ENCODE peak calls at places on chromosomes 7 and 10, in eight cellular contexts. One of them, this sample, is unnamed.

GRCh38 chr7:7554021-7554432 is 12.7 kb upstream of the MIOS start:
- DNase-seq in Kasumi-1: no peak
- DNase-seq in SJSA1: no peak
- DNase-seq in AG09309: peak; percentile 96
- DNase-seq in endodermal cell: no peak
- DNase-seq in EH: peak; percentile 96
- DNase-seq in heart right ventricle: no peak
- DNase-seq in NCI-H1694 treated with DMSO at 0.1 percent for 48 hours: peak; percentile 30
- DNase-seq in this sample: peak; percentile 66

GRCh38 chr7:113170591-113170990 is 52.2 kb upstream of the SMIM30 start:
- DNase-seq in EH: no peak
- DNase-seq in SJSA1: no peak
- DNase-seq in NCI-H1694 treated with DMSO at 0.1 percent for 48 hours: no peak
- DNase-seq in Kasumi-1: no peak
- DNase-seq in heart right ventricle: no peak
- DNase-seq in endodermal cell: no peak
- DNase-seq in AG09309: no peak
- DNase-seq in this sample: no peak

GRCh38 chr10:3139135-3139910 is 33.3 kb downstream of the PITRM1 start:
- DNase-seq in Kasumi-1: no peak
- DNase-seq in heart right ventricle: no peak
- DNase-seq in SJSA1: no peak
- DNase-seq in NCI-H1694 treated with DMSO at 0.1 percent for 48 hours: no peak
- DNase-seq in endodermal cell: no peak
- DNase-seq in EH: no peak
- DNase-seq in AG09309: no peak
- DNase-seq in this sample: no peak

GRCh38 chr10:61475449-61475873 is 22.3 kb upstream of the TMEM26 start:
- DNase-seq in heart right ventricle: no peak
- DNase-seq in NCI-H1694 treated with DMSO at 0.1 percent for 48 hours: no peak
- DNase-seq in AG09309: peak; percentile 21
- DNase-seq in Kasumi-1: no peak
- DNase-seq in SJSA1: no peak
- DNase-seq in endodermal cell: no peak
- DNase-seq in EH: peak; percentile 78
- DNase-seq in this sample: peak; percentile 56

GRCh38 chr7:114922151-114922651 is 307 bp downstream of the MDFIC start:
- DNase-seq in NCI-H1694 treated with DMSO at 0.1 percent for 48 hours: no peak
- DNase-seq in AG09309: no peak
- DNase-seq in SJSA1: peak; percentile 66
- DNase-seq in EH: peak; percentile 75
- DNase-seq in endodermal cell: peak; percentile 85
- DNase-seq in Kasumi-1: no peak
- DNase-seq in heart right ventricle: peak; percentile 32
- DNase-seq in this sample: peak; percentile 34

GRCh38 chr10:75350791-75351190 is 50.8 kb downstream of the ZNF503 start:
- DNase-seq in EH: peak; percentile 61
- DNase-seq in Kasumi-1: no peak
- DNase-seq in SJSA1: no peak
- DNase-seq in AG09309: no peak
- DNase-seq in heart right ventricle: no peak
- DNase-seq in NCI-H1694 treated with DMSO at 0.1 percent for 48 hours: no peak
- DNase-seq in endodermal cell: no peak
- DNase-seq in this sample: peak; percentile 74

GRCh38 chr7:139366400-139366799 is 6.7 kb downstream of the LUC7L2 start:
- DNase-seq in EH: no peak
- DNase-seq in heart right ventricle: no peak
- DNase-seq in endodermal cell: no peak
- DNase-seq in SJSA1: no peak
- DNase-seq in AG09309: no peak
- DNase-seq in Kasumi-1: no peak
- DNase-seq in NCI-H1694 treated with DMSO at 0.1 percent for 48 hours: no peak
- DNase-seq in this sample: no peak

GRCh38 chr7:131110294-131111080 is 217.2 kb upstream of the MKLN1 start:
- DNase-seq in NCI-H1694 treated with DMSO at 0.1 percent for 48 hours: no peak
- DNase-seq in EH: peak; percentile 54
- DNase-seq in SJSA1: no peak
- DNase-seq in Kasumi-1: no peak
- DNase-seq in heart right ventricle: peak; percentile 17
- DNase-seq in endodermal cell: peak; percentile 77
- DNase-seq in AG09309: no peak
- DNase-seq in this sample: no peak

GRCh38 chr7:2524808-2525140 is 5.2 kb downstream of the LFNG start:
- DNase-seq in SJSA1: no peak
- DNase-seq in EH: no peak
- DNase-seq in Kasumi-1: no peak
- DNase-seq in endodermal cell: peak; percentile 90
- DNase-seq in NCI-H1694 treated with DMSO at 0.1 percent for 48 hours: no peak
- DNase-seq in AG09309: no peak
- DNase-seq in heart right ventricle: no peak
- DNase-seq in this sample: no peak

This sample was measured in kidney glomerular epithelial cell.